ENCODE peak calls at places on chromosomes 7 and 10, in eight cellular contexts. Q, Y, H, D, M, N, L and G are unnamed samples.

GRCh38 chr10:63681965-63682704 is 160.9 kb downstream of the REEP3 start:
- DNase-seq in Q (no peak), Y (no peak), H (no peak), D (peak; percentile 84), M (peak; percentile 23), N (no peak), L (no peak), G (no peak)

GRCh38 chr10:27742926-27743735 is 2.5 kb downstream of the MKX start:
- DNase-seq in Q (peak; percentile 85), Y (peak; percentile 40), H (no peak), D (peak; percentile 32), M (peak; percentile 51), N (peak; percentile 41), L (peak; percentile 69), G (peak; percentile 58)

GRCh38 chr10:64091889-64092288 is 570.7 kb downstream of the REEP3 start:
- DNase-seq in Q (no peak), Y (no peak), H (peak; percentile 34), D (no peak), M (no peak), N (no peak), L (no peak), G (peak; percentile 48)

GRCh38 chr10:77431209-77431611 is 206.4 kb downstream of the KCNMA1 start:
- DNase-seq in Q (no peak), Y (no peak), H (no peak), D (no peak), M (no peak), N (no peak), L (no peak), G (peak; percentile 94)

GRCh38 chr7:37285701-37286475 is 162.8 kb downstream of the ELMO1 start:
- DNase-seq in Q (no peak), Y (no peak), H (peak; percentile 29), D (no peak), M (no peak), N (no peak), L (no peak), G (no peak)

GRCh38 chr10:57988964-57989363 is 278.7 kb downstream of the IPMK start:
- DNase-seq in Q (no peak), Y (no peak), H (no peak), D (no peak), M (no peak), N (no peak), L (no peak), G (no peak)

GRCh38 chr10:48439031-48439430 is 132.6 kb downstream of the MAPK8 start:
- DNase-seq in Q (no peak), Y (no peak), H (no peak), D (peak; percentile 73), M (peak; percentile 62), N (no peak), L (no peak), G (no peak)

GRCh38 chr10:121900443-121901174 is 27.2 kb downstream of the ATE1 start:
- DNase-seq in Q (no peak), Y (no peak), H (no peak), D (peak; percentile 69), M (peak; percentile 36), N (no peak), L (no peak), G (peak; percentile 72)